ENCODE peak calls at places on chromosomes 4 and X, in four cellular contexts. F, T, L and Q are unnamed samples.

GRCh38 chr4:143337600-143338287 is 1.1 kb downstream of the GAB1 start:
- DNase-seq in F (peak; percentile 75), L (peak; percentile 78), T (peak; percentile 76), Q (no peak)

GRCh38 chr4:181822005-181822375 is 421.2 kb upstream of the TENM3 start:
- DNase-seq in F (no peak), L (no peak), T (no peak), Q (no peak)

GRCh38 chrX:140507982-140508305 is 3.1 kb upstream of the SOX3 start:
- DNase-seq in L (peak; percentile 30), T (no peak), F (peak; percentile 93), Q (no peak)

GRCh38 chr4:165398570-165398969 is 19.8 kb downstream of the CPE start:
- DNase-seq in F (no peak), L (peak; percentile 27), T (no peak), Q (no peak)

GRCh38 chr4:37666625-37667071 is 19.5 kb downstream of the RELL1 start:
- DNase-seq in L (peak; percentile 84), T (no peak), F (no peak), Q (no peak)

GRCh38 chr4:153169811-153170210 is 34.4 kb upstream of the TRIM2 start:
- DNase-seq in T (no peak), F (no peak), L (no peak), Q (no peak)

GRCh38 chr4:163137581-163137980 is 29.1 kb downstream of the NAF1 start:
- DNase-seq in L (no peak), F (no peak), T (no peak), Q (no peak)

GRCh38 chr4:2805712-2806391 is 13.0 kb downstream of the SH3BP2 start:
- DNase-seq in F (no peak), L (no peak), T (peak; percentile 92), Q (no peak)

GRCh38 chrX:68945603-68946228 is 116.9 kb downstream of the EFNB1 start:
- DNase-seq in L (no peak), T (no peak), F (peak; percentile 80), Q (peak; percentile 9)
- TF ChIP-seq CTCF in L (no peak), T (peak; percentile 16), F (peak; percentile 58), Q (peak; percentile 34)

GRCh38 chr4:147408189-147408588 is 72.7 kb upstream of the EDNRA start:
- DNase-seq in L (no peak), T (no peak), F (no peak), Q (no peak)

GRCh38 chr4:147409350-147409749 is 71.5 kb upstream of the EDNRA start:
- DNase-seq in L (no peak), T (no peak), F (no peak), Q (no peak)

GRCh38 chr4:147407261-147408045 is 73.4 kb upstream of the EDNRA start:
- DNase-seq in F (peak; percentile 79), T (no peak), L (no peak), Q (no peak)
- TF ChIP-seq CTCF in F (peak; percentile 86), T (no peak), L (no peak), Q (peak; percentile 46)

GRCh38 chr4:150722908-150723362 is 141.0 kb downstream of the MAB21L2 start:
- DNase-seq in L (peak; percentile 75), F (peak; percentile 64), T (peak; percentile 73), Q (no peak)
- TF ChIP-seq CTCF in L (peak; percentile 32), F (peak; percentile 50), T (no peak), Q (no peak)

GRCh38 chrX:115948018-115948923 is 222.3 kb upstream of the AGTR2 start:
- DNase-seq in L (no peak), F (peak; percentile 44), T (no peak), Q (peak; percentile 45)

GRCh38 chrX:115946059-115946458 is 224.5 kb upstream of the AGTR2 start:
- DNase-seq in F (no peak), L (no peak), T (no peak), Q (no peak)

GRCh38 chrX:115952417-115953092 is 218.0 kb upstream of the AGTR2 start:
- DNase-seq in T (no peak), L (no peak), F (no peak), Q (peak; percentile 3)

DNA sequence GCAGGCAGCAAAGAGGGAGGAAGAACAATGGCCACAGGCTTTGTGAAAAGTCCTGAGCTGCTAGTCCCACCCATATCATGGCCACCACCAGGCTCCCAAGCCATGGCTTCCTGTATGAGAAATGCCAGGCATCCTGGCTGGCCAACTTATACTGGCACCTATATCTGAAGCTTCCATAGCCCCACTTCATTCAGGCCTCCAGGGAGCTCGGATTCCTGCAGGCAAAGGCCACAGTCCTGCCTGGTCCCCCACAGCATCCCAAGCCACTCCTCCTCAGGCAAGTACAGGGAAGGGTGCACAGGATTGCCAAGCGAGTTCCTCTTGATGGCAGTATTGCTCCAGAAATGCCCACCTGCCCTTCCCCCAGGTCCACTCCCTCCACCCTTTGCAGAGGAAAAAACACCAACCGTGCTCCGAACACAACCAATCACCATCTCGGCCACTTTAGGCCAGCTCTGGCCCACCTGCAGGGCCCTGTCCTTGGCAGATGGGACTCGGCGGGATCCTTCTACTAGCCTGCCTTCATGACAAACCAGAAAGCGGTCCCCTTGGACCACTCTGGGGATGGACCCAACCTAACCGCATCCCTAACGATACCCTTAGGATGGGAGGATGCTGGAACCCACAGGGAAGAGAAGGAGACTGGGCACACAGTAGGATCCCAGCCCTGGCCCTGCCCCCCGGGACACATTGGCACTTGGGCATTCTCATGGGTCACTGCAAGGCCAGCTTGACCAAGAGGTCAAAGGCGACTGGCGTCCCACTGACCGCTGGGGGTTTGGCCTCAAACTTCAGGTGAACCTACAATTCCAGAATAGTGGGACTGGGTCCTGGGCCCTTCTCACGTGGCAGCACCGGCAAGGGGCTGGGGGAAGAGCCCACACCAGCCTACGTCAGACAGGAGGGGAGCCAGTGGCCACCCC is 220.4 kb upstream of the AGTR2 start:
- DNase-seq in F (peak; percentile 86), L (no peak), T (no peak), Q (peak; percentile 35)
- TF ChIP-seq CTCF in F (peak; percentile 71), L (no peak), T (no peak), Q (peak; percentile 52)

DNA sequence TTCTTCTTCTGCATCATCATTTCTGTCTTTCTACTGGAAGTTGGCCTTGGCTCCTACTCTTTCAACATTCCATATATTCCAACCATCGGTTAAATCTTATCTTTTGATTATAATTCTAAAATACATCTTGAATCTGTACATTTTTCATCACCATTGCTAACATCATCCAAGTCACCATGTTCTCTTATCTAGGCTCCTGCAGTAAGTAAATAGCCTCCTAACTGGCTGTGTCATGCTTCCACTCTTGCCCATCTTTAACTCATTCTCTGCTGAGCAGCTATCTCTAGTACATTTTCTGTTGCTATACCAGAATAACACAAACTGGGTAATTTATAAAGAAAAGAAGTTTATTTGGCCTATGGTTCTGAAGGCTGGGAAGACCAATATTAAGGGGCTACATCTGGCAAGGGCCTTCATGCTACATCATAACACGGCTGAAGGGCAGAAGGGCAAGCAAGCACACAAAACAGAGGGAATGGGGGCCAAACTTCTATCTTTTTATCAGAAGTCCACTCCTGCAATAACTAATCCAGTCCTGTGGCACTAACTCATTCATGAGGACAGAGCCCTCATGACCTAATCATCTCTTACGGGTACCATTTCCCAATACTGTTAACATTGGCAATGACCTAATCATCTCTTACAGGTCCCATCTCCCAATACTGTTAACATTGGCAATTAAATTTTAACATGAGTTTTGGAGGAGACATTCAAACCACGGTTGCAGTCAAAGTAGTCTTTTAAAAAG is 72.2 kb downstream of the ENOX2 start:
- DNase-seq in F (no peak), T (no peak), L (no peak), Q (no peak)
- TF ChIP-seq CTCF in F (no peak), T (no peak), L (no peak), Q (no peak)

DNA sequence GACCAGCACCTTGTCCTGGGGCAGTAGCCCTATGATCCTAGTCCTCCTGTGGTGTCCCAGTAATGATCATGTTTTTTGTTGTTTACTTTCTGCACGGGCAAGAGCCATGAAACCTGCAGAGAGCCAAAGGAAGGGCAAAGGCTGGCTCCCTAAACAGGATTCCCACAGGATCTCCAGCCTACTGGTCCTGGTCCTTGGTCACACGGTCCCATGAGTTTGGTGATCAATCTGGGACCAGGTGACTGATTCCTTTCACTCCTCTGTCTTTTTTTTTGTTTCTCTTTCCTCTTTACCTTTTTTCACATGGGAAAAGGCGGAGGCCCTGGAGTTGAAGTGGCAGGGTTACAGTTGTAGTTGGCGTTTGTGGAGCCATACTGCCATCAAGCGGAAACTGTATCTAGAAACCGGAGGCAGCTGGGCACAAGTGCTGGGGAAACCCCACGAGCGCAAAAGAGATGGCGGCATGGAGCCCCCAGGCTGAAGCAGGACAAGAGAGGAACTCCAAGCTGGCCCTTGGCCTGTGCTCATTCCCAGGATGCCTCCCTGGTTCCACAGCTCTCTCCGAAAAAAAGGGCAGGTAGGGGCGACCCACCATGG is 34.6 kb downstream of the NBDY start:
- DNase-seq in T (no peak), F (peak; percentile 55), L (no peak), Q (peak; percentile 59)
- TF ChIP-seq CTCF in T (no peak), F (no peak), L (no peak), Q (peak; percentile 61)

GRCh38 chr4:183540498-183540953 is 35.7 kb downstream of the ING2 start:
- DNase-seq in F (no peak), L (no peak), T (no peak), Q (no peak)
- TF ChIP-seq CTCF in F (no peak), L (no peak), T (no peak), Q (no peak)

DNA sequence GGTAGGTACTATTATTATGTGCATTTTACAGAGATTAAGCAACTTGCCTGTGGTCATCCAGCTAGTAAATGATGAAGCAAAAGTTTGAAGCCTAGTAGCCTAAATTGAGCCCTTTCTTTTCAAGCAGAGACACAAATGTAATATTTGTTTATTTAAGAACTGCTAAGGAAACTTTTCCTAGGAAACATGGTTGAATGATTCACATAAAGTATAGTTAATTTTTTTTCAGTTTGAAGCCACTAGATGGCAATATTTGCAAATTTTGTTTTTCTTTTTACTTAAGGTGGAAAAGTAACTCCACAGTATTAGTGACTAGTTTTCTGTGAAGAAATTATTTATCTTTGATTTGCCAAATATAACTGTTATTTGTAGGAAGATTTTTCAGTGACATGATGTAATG is 52.8 kb upstream of the ANKRD17 start:
- DNase-seq in F (no peak), L (peak; percentile 30), T (no peak), Q (no peak)
- TF ChIP-seq CTCF in F (peak; percentile 68), L (peak; percentile 64), T (peak; percentile 34), Q (peak; percentile 29)